ENCODE peak calls at places on chromosome 12, in seven cellular contexts. X is IMR-90, G is GM12878, M is K562, S is H1, O is HepG2, B is endothelial cell of umbilical vein. D is an unnamed sample.

GRCh38 chr12:46071335-46071734 is 81.0 kb upstream of the SCAF11 start:
- DNase-seq in X (no peak), G (no peak), M (no peak), S (no peak), O (no peak), B (no peak), D (no peak)

GRCh38 chr12:49462103-49462739 is 76.6 kb upstream of the KCNH3 start:
- DNase-seq in X (no peak), G (no peak), M (no peak), S (no peak), O (no peak), B (peak), D (no peak)

GRCh38 chr12:54279632-54280400 is at the start of gene CBX5:
- DNase-seq in X (peak), G (peak), M (peak), S (peak), O (peak), B (peak), D (peak)

GRCh38 chr12:131894313-131894860 is at the start of gene ULK1:
- DNase-seq in X (peak), G (peak), M (peak), S (peak), O (peak), B (peak), D (peak)

GRCh38 chr12:100356646-100357223 is at the start of gene SLC17A8:
- DNase-seq in X (no peak), G (no peak), M (no peak), S (peak), O (no peak), B (no peak), D (no peak)

GRCh38 chr12:81627336-81628189 is 131.6 kb downstream of the PPFIA2 start:
- DNase-seq in X (peak), G (no peak), M (peak), S (no peak), O (peak), B (peak), D (peak)

GRCh38 chr12:90627180-90627896 is 327.6 kb downstream of the CCER1 start:
- DNase-seq in X (peak), G (no peak), M (no peak), S (no peak), O (no peak), B (peak), D (no peak)

GRCh38 chr12:131896811-131897270 is 2.4 kb downstream of the ULK1 start:
- DNase-seq in X (no peak), G (no peak), M (no peak), S (peak), O (no peak), B (no peak), D (no peak)

GRCh38 chr12:120938496-120938895 is 34.3 kb upstream of the SPPL3 start:
- DNase-seq in X (no peak), G (no peak), M (no peak), S (no peak), O (no peak), B (no peak), D (no peak)

GRCh38 chr12:75713434-75713833 is 202.0 kb upstream of the KRR1 start:
- DNase-seq in X (no peak), G (no peak), M (no peak), S (no peak), O (no peak), B (no peak), D (no peak)

GRCh38 chr12:25034676-25035075 is 85.8 kb upstream of the BCAT1 start:
- DNase-seq in X (no peak), G (no peak), M (no peak), S (no peak), O (no peak), B (no peak), D (no peak)

GRCh38 chr12:108214486-108214885 is 85.4 kb downstream of the WSCD2 start:
- DNase-seq in X (peak), G (no peak), M (peak), S (peak), O (peak), B (peak), D (no peak)

GRCh38 chr12:76033116-76034001 is 1.8 kb upstream of the PHLDA1 start:
- DNase-seq in X (peak), G (no peak), M (peak), S (no peak), O (no peak), B (peak), D (no peak)

GRCh38 chr12:111598637-111599458 is at the start of gene ATXN2:
- DNase-seq in X (no peak), G (no peak), M (peak), S (no peak), O (no peak), B (peak), D (no peak)

GRCh38 chr12:79659961-79660431 is 30.8 kb downstream of the PAWR start:
- DNase-seq in X (no peak), G (no peak), M (no peak), S (no peak), O (no peak), B (peak), D (no peak)

GRCh38 chr12:54207539-54208267 is 18.9 kb upstream of the SMUG1 start:
- DNase-seq in X (peak), G (no peak), M (peak), S (peak), O (peak), B (peak), D (peak)

GRCh38 chr12:3035815-3036702 is 41.1 kb upstream of the TSPAN9 start:
- DNase-seq in X (peak), G (no peak), M (peak), S (no peak), O (no peak), B (peak), D (no peak)

GRCh38 chr12:78421011-78421410 is 443.6 kb upstream of the SYT1 start:
- DNase-seq in X (peak), G (no peak), M (no peak), S (no peak), O (no peak), B (no peak), D (no peak)

GRCh38 chr12:113860059-113860820 is 105.9 kb downstream of the RBM19 start:
- DNase-seq in X (no peak), G (no peak), M (peak), S (peak), O (no peak), B (no peak), D (no peak)

GRCh38 chr12:79769189-79769859 is 78.6 kb upstream of the PAWR start:
- DNase-seq in X (no peak), G (no peak), M (no peak), S (no peak), O (no peak), B (no peak), D (no peak)

DNA sequence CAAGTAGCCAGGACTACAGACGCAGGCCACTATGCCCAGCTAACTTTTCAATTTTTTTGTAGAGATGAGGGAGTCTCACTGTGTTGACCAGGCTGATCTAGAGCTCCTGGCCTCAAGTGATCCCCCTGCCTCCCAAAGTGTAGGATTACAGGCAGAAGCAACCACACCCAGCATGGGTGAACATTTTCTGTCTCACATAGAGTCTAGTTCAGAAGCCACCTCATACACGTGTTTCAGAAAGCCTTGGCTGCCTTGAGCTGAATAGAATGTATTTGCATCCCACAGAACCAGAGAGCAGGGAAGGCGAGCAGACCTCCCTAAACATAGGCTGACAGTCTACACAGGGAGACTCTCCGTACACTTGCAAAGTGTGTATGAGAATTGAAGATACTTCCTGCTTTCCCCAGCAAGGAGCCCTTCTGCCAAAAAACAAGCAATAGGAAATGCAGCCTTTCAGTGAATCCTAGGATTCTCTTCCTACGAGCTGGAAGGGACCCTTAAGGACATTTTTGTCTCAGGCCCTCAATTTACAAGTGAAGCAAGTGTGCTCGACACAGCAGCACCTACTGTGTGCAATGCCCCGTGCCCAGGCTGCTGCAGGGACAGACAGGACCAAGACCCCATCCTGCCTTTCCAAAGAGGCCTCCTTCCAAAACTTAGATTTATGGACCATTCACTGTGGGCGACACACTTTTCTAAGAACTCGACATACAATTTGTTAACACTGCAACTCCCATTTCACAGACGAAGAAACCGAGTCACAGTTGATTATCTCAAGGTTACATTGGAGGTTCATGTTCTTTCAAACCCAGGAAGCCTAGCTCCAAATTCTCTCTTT is 11.2 kb downstream of the NUAK1 start:
- DNase-seq in X (peak), G (no peak), M (no peak), S (no peak), O (peak), B (no peak), D (no peak)
- H3K9ac ChIP-seq in X (no peak), G (no peak), M (no peak), S (no peak), O (no peak), B (no peak), D (no peak)

DNA sequence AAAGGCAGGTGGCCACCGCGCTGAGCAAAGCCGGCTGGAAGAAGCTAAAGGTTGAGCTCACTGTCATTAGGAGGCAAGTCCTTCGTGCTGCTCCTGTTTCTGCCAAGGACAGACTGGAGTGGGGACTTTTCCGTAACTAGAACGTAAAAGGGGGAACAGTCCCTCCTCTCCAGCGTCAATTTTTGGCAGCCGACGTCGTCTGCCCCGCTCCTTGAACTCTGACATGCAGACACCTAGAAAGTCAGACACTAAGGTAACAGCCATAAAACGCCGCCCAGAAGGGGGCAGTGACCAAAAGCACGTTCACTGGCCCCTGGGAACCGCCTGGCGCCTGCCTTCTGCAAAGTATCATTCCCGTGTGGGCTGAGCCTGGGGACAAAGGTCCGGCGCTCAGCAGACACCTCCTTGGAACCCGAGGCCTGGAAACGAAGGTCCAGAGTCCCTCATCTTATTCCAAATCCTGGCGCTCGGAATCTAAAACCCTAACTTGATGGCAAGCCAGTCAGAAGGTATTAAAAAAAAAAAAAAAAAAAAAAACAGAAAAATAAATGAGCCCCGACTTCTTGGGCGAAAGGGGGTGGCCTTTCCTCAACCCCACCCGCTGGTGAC is 1.1 kb upstream of the LRP1 start:
- DNase-seq in X (no peak), G (no peak), M (peak), S (peak), O (peak), B (no peak), D (peak)
- TF ChIP-seq POLR2A in X (no peak), G (peak), M (peak), S (no peak), O (peak), B (no peak), D (no peak)

GRCh38 chr12:86671001-86671400 is 414.8 kb upstream of the MGAT4C start:
- DNase-seq in X (peak), G (no peak), M (no peak), S (no peak), O (no peak), B (no peak), D (no peak)
- H2AFZ ChIP-seq in X (no peak), G (no peak), M (no peak), S (no peak), O (no peak), B (no peak), D (peak)

DNA sequence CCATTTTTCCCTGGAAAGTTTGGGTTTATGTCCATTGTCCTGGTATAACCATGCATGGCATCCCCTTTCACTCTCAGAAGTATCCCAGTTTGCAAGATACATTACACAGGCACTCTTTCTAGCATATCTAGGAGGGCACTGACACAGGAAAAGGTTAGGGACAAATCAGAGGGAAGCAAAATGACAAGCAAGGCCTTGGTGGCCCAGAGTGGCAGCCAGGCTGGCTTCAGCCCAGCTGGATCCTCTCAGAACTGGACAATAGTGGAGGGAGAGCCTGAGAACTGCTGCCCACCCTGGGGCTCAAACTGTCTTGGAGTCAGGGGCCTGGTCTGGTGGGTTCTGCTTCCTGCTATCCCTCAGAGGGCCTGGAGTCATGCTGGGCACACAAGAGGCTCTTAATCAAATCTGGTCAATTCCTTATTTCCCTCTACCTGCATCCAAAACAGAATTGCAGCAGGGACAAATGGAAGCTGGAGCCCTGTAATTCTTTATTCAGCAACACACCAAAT is 2.6 kb downstream of the VDR start:
- DNase-seq in X (no peak), G (no peak), M (no peak), S (no peak), O (no peak), B (no peak), D (no peak)
- H3K9ac ChIP-seq in X (no peak), G (no peak), M (no peak), S (no peak), O (no peak), B (no peak), D (no peak)

DNA sequence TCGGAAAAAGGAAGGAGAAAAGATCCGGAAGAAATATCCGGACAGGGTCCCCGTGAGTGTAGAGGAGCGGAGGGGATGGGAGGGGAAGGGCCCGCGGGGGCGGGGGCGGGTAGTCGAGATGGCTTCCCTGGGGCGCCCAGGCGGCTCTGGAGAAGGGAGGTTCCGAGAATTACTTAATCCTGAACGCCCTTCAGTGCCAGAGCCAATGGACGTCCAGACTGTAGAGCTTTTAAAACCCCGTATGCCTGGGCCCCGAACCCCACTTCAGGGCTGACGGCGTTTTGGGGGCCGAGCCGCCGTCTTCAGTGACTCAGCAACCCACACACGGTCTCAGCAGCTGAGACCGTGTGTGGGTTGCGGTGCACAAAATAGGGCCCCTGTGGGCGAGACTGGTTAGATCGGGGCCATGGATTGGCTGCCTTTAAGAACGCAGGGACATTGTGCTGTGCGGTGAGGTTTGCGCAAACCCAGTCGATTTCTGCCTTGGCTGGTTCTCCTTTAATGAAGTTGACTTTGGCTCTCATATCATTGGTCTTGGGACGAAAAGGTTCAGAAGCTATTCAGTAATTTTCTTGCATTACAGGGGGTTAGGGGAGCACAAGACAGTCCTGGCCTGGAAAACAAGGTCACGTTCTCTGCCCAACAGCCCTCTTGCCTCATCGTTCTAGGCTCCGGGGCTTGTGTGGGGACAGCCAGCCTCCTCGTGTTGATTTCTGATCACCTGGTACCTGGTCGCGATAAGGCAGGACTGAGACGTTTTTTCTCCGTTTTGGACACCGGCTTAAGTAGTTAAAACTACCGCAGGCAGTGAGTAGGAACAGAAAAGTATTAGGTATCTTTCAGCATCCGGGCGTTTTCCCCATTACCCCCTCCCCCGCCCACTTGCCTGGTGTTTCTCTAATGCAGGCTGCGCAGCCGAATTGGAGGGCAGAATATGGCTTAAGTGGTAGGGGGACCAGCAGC is 772 bp downstream of the GABARAPL1 start:
- DNase-seq in X (peak), G (no peak), M (peak), S (peak), O (peak), B (peak), D (peak)
- TF ChIP-seq POLR2A in X (peak), G (no peak), M (peak), S (no peak), O (no peak), B (peak), D (no peak)

GRCh38 chr12:41433460-41433859 is 245.3 kb downstream of the PDZRN4 start:
- DNase-seq in X (no peak), G (no peak), M (no peak), S (no peak), O (no peak), B (no peak), D (no peak)
- H2AFZ ChIP-seq in X (no peak), G (no peak), M (no peak), S (no peak), O (no peak), B (no peak), D (no peak)